ENCODE peak calls at places on chromosomes 13 and 19, in eight cellular contexts. K, F, C, R, W, O, E and I are unnamed samples.

GRCh38 chr13:26656919-26657318 is 99.4 kb downstream of the WASF3 start:
- DNase-seq in F (no peak), E (peak), W (peak), R (no peak), K (no peak), O (no peak), C (no peak), I (peak)

GRCh38 chr19:3710265-3710812 is 2.2 kb downstream of the TJP3 start:
- DNase-seq in E (peak), F (peak), K (no peak), O (peak), R (no peak), C (peak), W (peak), I (peak)

GRCh38 chr13:40776232-40776631 is 5.2 kb upstream of the MRPS31 start:
- DNase-seq in W (no peak), F (no peak), O (no peak), E (no peak), C (no peak), R (no peak), K (no peak), I (no peak)

GRCh38 chr13:65943711-65944110 is 1286.4 kb downstream of the PCDH9 start:
- DNase-seq in K (no peak), F (no peak), R (no peak), W (peak), C (no peak), O (no peak), E (no peak), I (no peak)

GRCh38 chr13:94764576-94765321 is 52.4 kb upstream of the SOX21 start:
- DNase-seq in E (no peak), F (no peak), C (no peak), O (no peak), K (no peak), W (peak), R (no peak), I (no peak)

GRCh38 chr13:110576736-110577476 is 15.4 kb upstream of the RAB20 start:
- DNase-seq in E (no peak), O (no peak), R (no peak), W (no peak), F (no peak), K (no peak), C (no peak), I (peak)

GRCh38 chr13:29688193-29688592 is 92.7 kb upstream of the SLC7A1 start:
- DNase-seq in K (no peak), R (no peak), O (no peak), F (no peak), E (no peak), C (no peak), W (no peak), I (no peak)

GRCh38 chr19:19490247-19490968 is 24.9 kb downstream of the TSSK6 start:
- DNase-seq in F (peak), C (peak), E (peak), K (peak), W (peak), O (peak), R (peak), I (peak)

GRCh38 chr19:50292216-50292827 is 36.9 kb downstream of the KCNC3 start:
- DNase-seq in C (no peak), W (no peak), K (no peak), E (no peak), O (no peak), R (no peak), F (no peak), I (no peak)

GRCh38 chr19:38892841-38893240 is 6.6 kb downstream of the SIRT2 start:
- DNase-seq in C (no peak), O (no peak), E (no peak), K (no peak), R (no peak), W (no peak), F (no peak), I (no peak)

GRCh38 chr13:39317284-39317683 is 279.0 kb downstream of the NHLRC3 start:
- DNase-seq in K (no peak), F (peak), W (peak), R (no peak), O (peak), C (no peak), E (peak), I (peak)

GRCh38 chr13:94515352-94515751 is 35.9 kb upstream of the DCT start:
- DNase-seq in R (no peak), K (no peak), E (no peak), O (no peak), C (no peak), F (no peak), W (no peak), I (no peak)

GRCh38 chr19:39166571-39167391 is 30.0 kb upstream of the NCCRP1 start:
- DNase-seq in K (no peak), F (peak), R (no peak), E (no peak), W (no peak), C (no peak), O (peak), I (peak)

GRCh38 chr13:113835461-113836274 is 28.2 kb downstream of the GAS6 start:
- DNase-seq in R (no peak), E (no peak), W (peak), F (no peak), O (no peak), K (no peak), C (no peak), I (no peak)

GRCh38 chr19:16293133-16294085 is 31.2 kb upstream of the KLF2 start:
- DNase-seq in K (peak), E (peak), F (peak), R (no peak), W (peak), C (no peak), O (peak), I (no peak)

GRCh38 chr19:29978139-29978538 is 36.1 kb downstream of the URI1 start:
- DNase-seq in R (no peak), K (no peak), C (no peak), O (no peak), F (no peak), E (no peak), W (peak), I (no peak)

GRCh38 chr13:113129480-113129879 is 6.9 kb downstream of the F10 start:
- DNase-seq in W (no peak), K (no peak), F (no peak), R (no peak), E (no peak), O (no peak), C (no peak), I (no peak)

GRCh38 chr19:4722671-4723464 is 774 bp downstream of the DPP9 start:
- DNase-seq in W (peak), C (no peak), F (peak), R (no peak), K (no peak), O (peak), E (peak), I (peak)

GRCh38 chr19:53019684-53020083 is 6.0 kb downstream of the ERVV-1 start:
- DNase-seq in E (no peak), C (peak), R (no peak), W (no peak), K (no peak), F (no peak), O (peak), I (no peak)

GRCh38 chr19:30719189-30719990 is 347.2 kb downstream of the ZNF536 start:
- DNase-seq in E (no peak), C (no peak), F (peak), W (peak), O (peak), K (no peak), R (peak), I (peak)

GRCh38 chr13:95002968-95003813 is 290.8 kb upstream of the SOX21 start:
- DNase-seq in C (no peak), R (no peak), E (no peak), K (no peak), F (no peak), W (no peak), O (no peak), I (no peak)

GRCh38 chr19:33214621-33215020 is 11.0 kb downstream of the SLC7A10 start:
- DNase-seq in E (peak), C (no peak), W (peak), R (no peak), O (peak), F (no peak), K (no peak), I (peak)

GRCh38 chr13:19685034-19685433 is 51.6 kb downstream of the MPHOSPH8 start:
- DNase-seq in K (no peak), O (peak), E (no peak), C (no peak), F (no peak), R (no peak), W (no peak), I (no peak)

GRCh38 chr13:54185101-54185500 is 1156.5 kb downstream of the OLFM4 start:
- DNase-seq in E (no peak), C (no peak), W (no peak), O (no peak), R (no peak), K (no peak), F (no peak), I (no peak)

GRCh38 chr13:20728579-20729300 is 25.2 kb downstream of the IL17D start:
- DNase-seq in R (no peak), K (no peak), E (no peak), F (no peak), W (peak), O (no peak), C (no peak), I (no peak)

GRCh38 chr13:40764587-40765403 is 6.2 kb downstream of the MRPS31 start:
- DNase-seq in F (no peak), C (no peak), O (peak), R (no peak), E (peak), K (no peak), W (peak), I (peak)

GRCh38 chr13:37669845-37670244 is 71.3 kb upstream of the POSTN start:
- DNase-seq in W (no peak), O (no peak), F (no peak), K (no peak), E (no peak), C (no peak), R (no peak), I (no peak)

GRCh38 chr19:20661150-20661819 is at the start of gene ZNF626:
- DNase-seq in F (peak), E (peak), C (no peak), K (peak), W (peak), R (peak), O (peak), I (peak)

GRCh38 chr13:64529874-64530485 is 2700.2 kb downstream of the PCDH9 start:
- DNase-seq in O (no peak), W (peak), K (no peak), E (no peak), R (no peak), F (no peak), C (peak), I (no peak)

GRCh38 chr13:111546921-111547675 is 226.7 kb downstream of the TEX29 start:
- DNase-seq in C (no peak), K (no peak), E (no peak), W (no peak), R (no peak), O (no peak), F (no peak), I (no peak)

GRCh38 chr19:54481326-54481930 is 8.3 kb upstream of the CDC42EP5 start:
- DNase-seq in R (no peak), C (peak), F (peak), W (peak), O (no peak), K (no peak), E (no peak), I (peak)

GRCh38 chr13:113437408-113438010 is 15.8 kb downstream of the ADPRHL1 start:
- DNase-seq in C (no peak), E (no peak), R (no peak), K (no peak), W (no peak), F (no peak), O (no peak), I (no peak)

GRCh38 chr19:40614595-40615411 is 13.6 kb downstream of the LTBP4 start:
- DNase-seq in W (peak), O (peak), C (peak), E (peak), K (no peak), R (no peak), F (peak), I (peak)

GRCh38 chr19:43596842-43597461 is 557 bp downstream of the ZNF576 start:
- DNase-seq in K (no peak), O (no peak), C (no peak), W (no peak), F (no peak), R (no peak), E (no peak), I (no peak)

GRCh38 chr19:43594710-43595604 is 977 bp downstream of the IRGQ start:
- DNase-seq in F (no peak), C (peak), R (peak), K (no peak), W (peak), E (peak), O (peak), I (peak)

GRCh38 chr19:43595605-43595998 is 332 bp downstream of the IRGQ start:
- DNase-seq in F (no peak), O (no peak), R (no peak), E (no peak), C (no peak), K (no peak), W (no peak), I (no peak)

GRCh38 chr19:43594081-43594697 is 1.7 kb downstream of the IRGQ start:
- DNase-seq in O (no peak), R (no peak), F (no peak), E (no peak), C (no peak), W (no peak), K (no peak), I (no peak)

GRCh38 chr19:43595999-43596841 is at the start of the genes IRGQ and ZNF576:
- DNase-seq in E (peak), O (peak), F (peak), R (peak), C (peak), K (peak), W (peak), I (peak)
- TF ChIP-seq CTCF in E (no peak), O (peak), F (no peak), R (no peak), C (no peak), K (no peak), W (no peak), I (no peak)

DNA sequence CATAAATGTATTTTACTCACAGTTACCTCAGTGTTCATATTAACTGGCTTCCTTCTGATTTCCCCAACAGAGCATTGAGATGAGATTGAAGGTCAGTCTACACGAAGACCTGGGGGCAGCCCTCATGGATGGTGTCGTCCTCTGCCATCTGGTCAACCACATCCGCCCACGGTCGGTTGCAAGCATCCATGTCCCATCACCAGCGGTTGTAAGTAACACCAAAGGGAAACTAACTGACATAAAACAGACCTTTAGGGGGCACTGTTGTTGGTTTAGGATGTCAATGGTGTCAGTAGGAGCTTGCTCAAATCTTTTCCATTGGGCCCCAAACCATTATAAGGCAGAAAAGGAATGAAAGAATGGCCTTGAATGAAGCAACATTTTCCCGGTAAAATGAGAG is 68.2 kb downstream of the ESD start:
- DNase-seq in R (no peak), F (no peak), E (no peak), O (no peak), C (no peak), W (peak), K (no peak), I (peak)
- TF ChIP-seq CTCF in R (no peak), F (no peak), E (peak), O (no peak), C (peak), W (peak), K (no peak), I (peak)

GRCh38 chr13:51643882-51644281 is 59.6 kb downstream of the WDFY2 start:
- DNase-seq in C (peak), F (no peak), E (peak), R (no peak), O (no peak), K (no peak), W (peak), I (peak)

GRCh38 chr13:51646041-51646670 is 61.9 kb downstream of the WDFY2 start:
- DNase-seq in R (no peak), K (no peak), E (no peak), F (no peak), C (no peak), O (no peak), W (no peak), I (no peak)

GRCh38 chr13:51644649-51645048 is 60.4 kb downstream of the WDFY2 start:
- DNase-seq in R (no peak), F (no peak), K (no peak), W (peak), C (no peak), E (peak), O (no peak), I (peak)

GRCh38 chr13:51647067-51647466 is 62.8 kb downstream of the WDFY2 start:
- DNase-seq in F (no peak), K (no peak), W (no peak), E (no peak), R (no peak), C (no peak), O (no peak), I (no peak)

GRCh38 chr13:51645154-51645650 is 60.9 kb downstream of the WDFY2 start:
- DNase-seq in W (peak), C (no peak), R (no peak), E (peak), F (no peak), O (no peak), K (no peak), I (peak)
- TF ChIP-seq CTCF in W (no peak), C (no peak), R (no peak), E (peak), F (no peak), O (no peak), K (no peak), I (no peak)

GRCh38 chr13:24220086-24220703 is 59.7 kb downstream of the SPATA13 start:
- DNase-seq in R (no peak), K (peak), E (peak), F (peak), C (peak), W (peak), O (peak), I (peak)
- TF ChIP-seq CTCF in R (peak), K (peak), E (peak), F (peak), C (peak), W (peak), O (peak), I (peak)

GRCh38 chr19:36986601-36987000 is 70.5 kb downstream of the ZNF568 start:
- DNase-seq in K (no peak), W (no peak), R (no peak), O (no peak), F (no peak), C (no peak), E (no peak), I (no peak)
- TF ChIP-seq CTCF in K (no peak), W (no peak), R (no peak), O (no peak), F (no peak), C (no peak), E (no peak), I (no peak)

DNA sequence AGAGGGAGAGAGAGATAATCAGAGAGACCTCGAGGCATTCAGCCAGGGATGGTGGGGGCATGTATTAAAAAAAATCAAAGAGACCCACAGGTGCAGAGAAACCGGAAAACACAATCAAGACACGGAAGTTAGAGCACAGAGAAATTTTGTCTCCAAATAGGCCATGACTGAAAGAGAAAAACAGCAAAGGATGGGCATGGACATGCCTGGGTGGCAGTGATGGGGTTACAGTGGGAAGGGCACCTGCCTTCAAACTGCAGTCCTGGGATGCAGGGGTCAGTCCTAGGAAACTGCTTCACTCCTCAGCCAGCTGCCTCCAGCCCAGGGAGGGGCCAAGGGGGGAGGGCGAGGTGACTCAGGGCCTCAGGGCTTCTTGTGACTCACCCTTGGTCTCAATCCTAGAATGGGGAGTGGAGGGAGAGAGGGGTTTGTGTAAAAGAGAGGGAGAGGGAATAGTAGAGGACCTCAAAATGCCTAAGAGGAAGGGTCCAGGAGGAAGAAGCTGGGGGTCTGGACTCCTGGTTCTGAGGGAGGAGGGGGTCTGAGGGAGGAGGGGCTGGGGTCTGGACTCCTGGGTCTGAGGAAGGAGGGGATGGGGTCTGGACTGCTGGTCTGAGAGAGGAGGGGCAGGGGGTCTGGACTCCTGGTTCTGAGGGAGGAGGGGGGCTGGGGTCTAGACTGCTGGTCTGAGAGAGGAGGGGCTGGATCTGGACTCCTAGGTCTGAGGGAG is 3.6 kb upstream of the KCNN4 start:
- DNase-seq in K (no peak), E (peak), R (no peak), C (peak), O (no peak), F (no peak), W (peak), I (peak)
- TF ChIP-seq CTCF in K (no peak), E (no peak), R (no peak), C (no peak), O (no peak), F (no peak), W (no peak), I (no peak)